ENCODE peak calls at places on chromosomes 6 and 20, in eight cellular contexts. One of them, this sample, is unnamed.

GRCh38 chr6:55839080-55839479 is 36.3 kb downstream of the BMP5 start:
- DNase-seq in CD8-positive, alpha-beta memory T cell: no peak
- DNase-seq in T-helper 17 cell: no peak
- DNase-seq in activated CD4-positive, alpha-beta T cell treated with anti-CD3 and anti-CD28 coated beads for 48 hours: no peak
- DNase-seq in NCI-H460: no peak
- DNase-seq in IMR-90: no peak
- DNase-seq in CD4-positive, CD25-positive, alpha-beta regulatory T cell: no peak
- DNase-seq in T-helper 1 cell: no peak
- DNase-seq in this sample: no peak

GRCh38 chr6:148329568-148330299 is 12.9 kb upstream of the SASH1 start:
- DNase-seq in CD4-positive, CD25-positive, alpha-beta regulatory T cell: no peak
- DNase-seq in CD8-positive, alpha-beta memory T cell: no peak
- DNase-seq in activated CD4-positive, alpha-beta T cell treated with anti-CD3 and anti-CD28 coated beads for 48 hours: no peak
- DNase-seq in T-helper 1 cell: no peak
- DNase-seq in IMR-90: peak; percentile 89
- DNase-seq in NCI-H460: no peak
- DNase-seq in T-helper 17 cell: no peak
- DNase-seq in this sample: no peak

GRCh38 chr20:13389115-13389514 is 168.0 kb downstream of the ISM1 start:
- DNase-seq in CD8-positive, alpha-beta memory T cell: no peak
- DNase-seq in NCI-H460: no peak
- DNase-seq in T-helper 17 cell: no peak
- DNase-seq in activated CD4-positive, alpha-beta T cell treated with anti-CD3 and anti-CD28 coated beads for 48 hours: no peak
- DNase-seq in IMR-90: no peak
- DNase-seq in T-helper 1 cell: no peak
- DNase-seq in CD4-positive, CD25-positive, alpha-beta regulatory T cell: no peak
- DNase-seq in this sample: no peak

GRCh38 chr20:44747166-44748004 is 1.7 kb downstream of the KCNK15 start:
- DNase-seq in IMR-90: peak; percentile 53
- DNase-seq in NCI-H460: peak; percentile 81
- DNase-seq in T-helper 1 cell: peak; percentile 17
- DNase-seq in T-helper 17 cell: no peak
- DNase-seq in CD8-positive, alpha-beta memory T cell: peak; percentile 5
- DNase-seq in CD4-positive, CD25-positive, alpha-beta regulatory T cell: peak; percentile 54
- DNase-seq in activated CD4-positive, alpha-beta T cell treated with anti-CD3 and anti-CD28 coated beads for 48 hours: peak; percentile 86
- DNase-seq in this sample: no peak

GRCh38 chr20:19973920-19974620 is 43.1 kb upstream of the NAA20 start:
- DNase-seq in CD8-positive, alpha-beta memory T cell: no peak
- DNase-seq in IMR-90: peak; percentile 81
- DNase-seq in NCI-H460: no peak
- DNase-seq in activated CD4-positive, alpha-beta T cell treated with anti-CD3 and anti-CD28 coated beads for 48 hours: no peak
- DNase-seq in T-helper 17 cell: no peak
- DNase-seq in T-helper 1 cell: no peak
- DNase-seq in CD4-positive, CD25-positive, alpha-beta regulatory T cell: no peak
- DNase-seq in this sample: no peak

GRCh38 chr20:32079655-32080109 is 27.6 kb downstream of the HCK start:
- DNase-seq in NCI-H460: no peak
- DNase-seq in CD8-positive, alpha-beta memory T cell: no peak
- DNase-seq in T-helper 17 cell: no peak
- DNase-seq in IMR-90: no peak
- DNase-seq in T-helper 1 cell: no peak
- DNase-seq in CD4-positive, CD25-positive, alpha-beta regulatory T cell: no peak
- DNase-seq in activated CD4-positive, alpha-beta T cell treated with anti-CD3 and anti-CD28 coated beads for 48 hours: no peak
- DNase-seq in this sample: no peak

GRCh38 chr20:58510921-58511320 is 4.3 kb downstream of the APCDD1L start:
- DNase-seq in CD8-positive, alpha-beta memory T cell: no peak
- DNase-seq in T-helper 1 cell: no peak
- DNase-seq in T-helper 17 cell: no peak
- DNase-seq in NCI-H460: no peak
- DNase-seq in activated CD4-positive, alpha-beta T cell treated with anti-CD3 and anti-CD28 coated beads for 48 hours: no peak
- DNase-seq in CD4-positive, CD25-positive, alpha-beta regulatory T cell: no peak
- DNase-seq in IMR-90: no peak
- DNase-seq in this sample: no peak

GRCh38 chr20:2946988-2947961 is 74.0 kb downstream of the PTPRA start:
- DNase-seq in NCI-H460: no peak
- DNase-seq in activated CD4-positive, alpha-beta T cell treated with anti-CD3 and anti-CD28 coated beads for 48 hours: no peak
- DNase-seq in IMR-90: peak; percentile 75
- DNase-seq in T-helper 17 cell: no peak
- DNase-seq in CD4-positive, CD25-positive, alpha-beta regulatory T cell: peak; percentile 11
- DNase-seq in T-helper 1 cell: no peak
- DNase-seq in CD8-positive, alpha-beta memory T cell: no peak
- DNase-seq in this sample: no peak

GRCh38 chr6:5338177-5338960 is 77.1 kb downstream of the FARS2 start:
- DNase-seq in IMR-90: no peak
- DNase-seq in T-helper 1 cell: no peak
- DNase-seq in NCI-H460: no peak
- DNase-seq in activated CD4-positive, alpha-beta T cell treated with anti-CD3 and anti-CD28 coated beads for 48 hours: no peak
- DNase-seq in T-helper 17 cell: no peak
- DNase-seq in CD8-positive, alpha-beta memory T cell: no peak
- DNase-seq in CD4-positive, CD25-positive, alpha-beta regulatory T cell: peak; percentile 4
- DNase-seq in this sample: no peak

GRCh38 chr6:27565839-27566779 is 93.2 kb upstream of the ZNF184 start:
- DNase-seq in CD4-positive, CD25-positive, alpha-beta regulatory T cell: no peak
- DNase-seq in T-helper 1 cell: no peak
- DNase-seq in NCI-H460: peak; percentile 54
- DNase-seq in T-helper 17 cell: no peak
- DNase-seq in CD8-positive, alpha-beta memory T cell: no peak
- DNase-seq in activated CD4-positive, alpha-beta T cell treated with anti-CD3 and anti-CD28 coated beads for 48 hours: no peak
- DNase-seq in IMR-90: no peak
- DNase-seq in this sample: no peak

GRCh38 chr6:74249658-74250057 is 553.7 kb downstream of the CD109 start:
- DNase-seq in NCI-H460: no peak
- DNase-seq in activated CD4-positive, alpha-beta T cell treated with anti-CD3 and anti-CD28 coated beads for 48 hours: no peak
- DNase-seq in T-helper 1 cell: no peak
- DNase-seq in CD8-positive, alpha-beta memory T cell: no peak
- DNase-seq in T-helper 17 cell: no peak
- DNase-seq in CD4-positive, CD25-positive, alpha-beta regulatory T cell: no peak
- DNase-seq in IMR-90: peak; percentile 96
- DNase-seq in this sample: no peak

GRCh38 chr20:18837710-18838109 is 24.1 kb downstream of the SCP2D1 start:
- DNase-seq in NCI-H460: no peak
- DNase-seq in IMR-90: no peak
- DNase-seq in T-helper 17 cell: no peak
- DNase-seq in CD4-positive, CD25-positive, alpha-beta regulatory T cell: no peak
- DNase-seq in T-helper 1 cell: no peak
- DNase-seq in activated CD4-positive, alpha-beta T cell treated with anti-CD3 and anti-CD28 coated beads for 48 hours: no peak
- DNase-seq in CD8-positive, alpha-beta memory T cell: no peak
- DNase-seq in this sample: no peak

GRCh38 chr6:140062042-140063041 is 687.9 kb upstream of the CITED2 start:
- DNase-seq in activated CD4-positive, alpha-beta T cell treated with anti-CD3 and anti-CD28 coated beads for 48 hours: no peak
- DNase-seq in T-helper 17 cell: no peak
- DNase-seq in CD8-positive, alpha-beta memory T cell: no peak
- DNase-seq in NCI-H460: peak; percentile 30
- DNase-seq in T-helper 1 cell: no peak
- DNase-seq in CD4-positive, CD25-positive, alpha-beta regulatory T cell: no peak
- DNase-seq in IMR-90: peak; percentile 96
- DNase-seq in this sample: peak; percentile 61

GRCh38 chr20:48690888-48691287 is 136.9 kb downstream of the PREX1 start:
- DNase-seq in CD8-positive, alpha-beta memory T cell: no peak
- DNase-seq in activated CD4-positive, alpha-beta T cell treated with anti-CD3 and anti-CD28 coated beads for 48 hours: no peak
- DNase-seq in IMR-90: peak; percentile 36
- DNase-seq in T-helper 1 cell: no peak
- DNase-seq in NCI-H460: no peak
- DNase-seq in CD4-positive, CD25-positive, alpha-beta regulatory T cell: no peak
- DNase-seq in T-helper 17 cell: no peak
- DNase-seq in this sample: no peak

This sample was measured in Right ventricle myocardium inferior.